ENCODE peak calls at places on chromosomes 4 and X, in nine cellular contexts. E is D341Med; U is HCT116; N is T-helper 2 cell; O is activated gamma-delta T cell treated with Interleukin-2 at 50 U/mL for 16 hours; A is heart right ventricle; D is mammary epithelial cell; L is activated CD4-positive, alpha-beta T cell treated with anti-CD3 and anti-CD28 coated beads, Interleukin-2, amount 10 ng/mL, durations not matched to agents 7 days and 5 days; Q is Right ventricle myocardium superior. B is an unnamed sample.
A peak's percentile ranks its signal among the peaks of the same experiment; 100 is the strongest.

GRCh38 chr4:150010525-150011126 is 67.6 kb upstream of the DCLK2 start:
- DNase-seq in D (peak; percentile 52), O (no peak), N (no peak), E (peak; percentile 64), U (peak; percentile 63), L (no peak), Q (no peak), A (no peak), B (no peak)

GRCh38 chr4:139555705-139556070 is 331 bp downstream of the SETD7 start:
- DNase-seq in O (no peak), E (peak; percentile 48), N (no peak), U (no peak), Q (peak; percentile 75), L (no peak), D (no peak), A (peak; percentile 67), B (peak; percentile 76)

GRCh38 chr4:128668566-128668965 is 140.9 kb upstream of the JADE1 start:
- DNase-seq in N (no peak), L (no peak), Q (no peak), A (no peak), O (no peak), E (no peak), D (no peak), U (no peak), B (no peak)

GRCh38 chr4:188934320-188934975 is 795.2 kb downstream of the TRIML1 start:
- DNase-seq in L (no peak), O (no peak), Q (no peak), D (peak; percentile 90), A (no peak), U (peak; percentile 18), E (no peak), N (no peak), B (no peak)

GRCh38 chr4:29113960-29114359 is 1606.2 kb upstream of the PCDH7 start:
- DNase-seq in L (no peak), O (no peak), E (no peak), U (no peak), Q (no peak), A (no peak), D (no peak), N (no peak), B (no peak)

GRCh38 chr4:1035510-1035909 is 24.1 kb downstream of the FGFRL1 start:
- DNase-seq in E (no peak), D (no peak), U (no peak), A (peak; percentile 56), Q (peak; percentile 78), N (no peak), L (no peak), O (no peak), B (no peak)

GRCh38 chr4:38678078-38678477 is 14.1 kb downstream of the KLF3 start:
- DNase-seq in Q (no peak), U (no peak), E (no peak), D (peak; percentile 58), L (no peak), N (no peak), O (no peak), A (no peak), B (no peak)

GRCh38 chrX:54246866-54247265 is 63.8 kb upstream of the FAM120C start:
- DNase-seq in E (no peak), O (no peak), L (no peak), U (no peak), A (no peak), Q (no peak), D (no peak), N (no peak), B (no peak)

GRCh38 chr4:183241322-183241640 is 78.8 kb downstream of the CLDN22 start:
- DNase-seq in Q (no peak), U (peak; percentile 69), A (no peak), E (no peak), D (peak; percentile 90), L (no peak), O (no peak), N (no peak), B (no peak)

GRCh38 chrX:141760761-141761160 is 62.2 kb upstream of the SPANXD start:
- DNase-seq in L (no peak), A (no peak), O (no peak), D (peak; percentile 11), U (no peak), E (no peak), N (no peak), Q (no peak), B (no peak)

GRCh38 chr4:150255610-150256580 is 177.7 kb downstream of the DCLK2 start:
- DNase-seq in N (no peak), D (no peak), O (no peak), L (no peak), Q (no peak), U (no peak), E (no peak), A (peak; percentile 36), B (no peak)

GRCh38 chr4:38688676-38689355 is 24.8 kb downstream of the KLF3 start:
- DNase-seq in A (peak; percentile 21), E (no peak), Q (no peak), N (no peak), U (no peak), O (no peak), L (no peak), D (no peak), B (peak; percentile 46)

GRCh38 chr4:156137971-156138581 is 184.4 kb upstream of the CTSO start:
- DNase-seq in E (no peak), A (no peak), O (no peak), Q (no peak), D (no peak), N (no peak), U (no peak), L (no peak), B (no peak)

B was measured in lower lobe of right lung.